ENCODE peak calls at places on chromosomes 1 and 21, in five cellular contexts. One of them, this sample, is unnamed.
A peak's percentile ranks its signal among the peaks of the same experiment; 100 is the strongest.

GRCh38 chr1:36691374-36691773 is 208.7 kb upstream of the CSF3R start:
- DNase-seq in GM23338: no peak
- DNase-seq in transverse colon: no peak
- DNase-seq in SK-N-SH: no peak
- DNase-seq in HCT116: peak; percentile 57
- DNase-seq in this sample: no peak

GRCh38 chr1:18565321-18565720 is 65.3 kb upstream of the PAX7 start:
- DNase-seq in GM23338: no peak
- DNase-seq in transverse colon: no peak
- DNase-seq in HCT116: no peak
- DNase-seq in SK-N-SH: no peak
- DNase-seq in this sample: no peak

GRCh38 chr1:180639871-180640270 is 8.0 kb downstream of the XPR1 start:
- DNase-seq in transverse colon: no peak
- DNase-seq in HCT116: no peak
- DNase-seq in SK-N-SH: no peak
- DNase-seq in GM23338: no peak
- DNase-seq in this sample: no peak

GRCh38 chr1:21532496-21532895 is 23.3 kb downstream of the ALPL start:
- DNase-seq in SK-N-SH: no peak
- DNase-seq in transverse colon: peak; percentile 52
- DNase-seq in HCT116: no peak
- DNase-seq in GM23338: no peak
- DNase-seq in this sample: no peak

GRCh38 chr1:233668725-233669294 is 54.9 kb downstream of the KCNK1 start:
- DNase-seq in transverse colon: peak; percentile 23
- DNase-seq in HCT116: peak; percentile 83
- DNase-seq in SK-N-SH: no peak
- DNase-seq in GM23338: no peak
- DNase-seq in this sample: no peak

GRCh38 chr1:35568975-35569395 is 4.1 kb upstream of the TFAP2E start:
- DNase-seq in GM23338: peak; percentile 87
- DNase-seq in SK-N-SH: peak; percentile 88
- DNase-seq in HCT116: peak; percentile 35
- DNase-seq in transverse colon: peak; percentile 68
- DNase-seq in this sample: peak; percentile 85

GRCh38 chr1:162823771-162824525 is 33.4 kb downstream of the HSD17B7 start:
- DNase-seq in SK-N-SH: no peak
- DNase-seq in transverse colon: no peak
- DNase-seq in GM23338: no peak
- DNase-seq in HCT116: no peak
- DNase-seq in this sample: no peak

GRCh38 chr21:42039911-42040351 is 29.8 kb upstream of the ZBTB21 start:
- DNase-seq in GM23338: no peak
- DNase-seq in HCT116: no peak
- DNase-seq in transverse colon: no peak
- DNase-seq in SK-N-SH: no peak
- DNase-seq in this sample: peak; percentile 67

GRCh38 chr1:39418223-39418622 is 73.2 kb upstream of the BMP8A start:
- DNase-seq in SK-N-SH: no peak
- DNase-seq in transverse colon: no peak
- DNase-seq in HCT116: no peak
- DNase-seq in GM23338: no peak
- DNase-seq in this sample: no peak

GRCh38 chr1:27607239-27607804 is 3.4 kb upstream of the AHDC1 start:
- DNase-seq in GM23338: peak; percentile 84
- DNase-seq in transverse colon: no peak
- DNase-seq in HCT116: no peak
- DNase-seq in SK-N-SH: no peak
- DNase-seq in this sample: no peak

GRCh38 chr1:227944931-227945890 is 2.5 kb downstream of the WNT9A start:
- DNase-seq in HCT116: no peak
- DNase-seq in transverse colon: no peak
- DNase-seq in SK-N-SH: peak; percentile 30
- DNase-seq in GM23338: no peak
- DNase-seq in this sample: peak; percentile 74

GRCh38 chr1:28580706-28581530 is 11.1 kb upstream of the RAB42 start:
- DNase-seq in HCT116: no peak
- DNase-seq in SK-N-SH: peak; percentile 73
- DNase-seq in GM23338: peak; percentile 34
- DNase-seq in transverse colon: peak; percentile 68
- DNase-seq in this sample: peak; percentile 79

GRCh38 chr1:232477728-232478127 is 152.2 kb downstream of the SIPA1L2 start:
- DNase-seq in SK-N-SH: no peak
- DNase-seq in transverse colon: no peak
- DNase-seq in GM23338: no peak
- DNase-seq in HCT116: peak; percentile 77
- DNase-seq in this sample: no peak

GRCh38 chr1:29444782-29445325 is 208.5 kb downstream of the PTPRU start:
- DNase-seq in SK-N-SH: no peak
- DNase-seq in transverse colon: no peak
- DNase-seq in HCT116: no peak
- DNase-seq in GM23338: no peak
- DNase-seq in this sample: peak; percentile 38

GRCh38 chr1:81410351-81410750 is 390.4 kb upstream of the ADGRL2 start:
- DNase-seq in HCT116: no peak
- DNase-seq in transverse colon: no peak
- DNase-seq in SK-N-SH: no peak
- DNase-seq in GM23338: peak; percentile 24
- DNase-seq in this sample: no peak

GRCh38 chr1:193614817-193615216 is 428.4 kb upstream of the B3GALT2 start:
- DNase-seq in GM23338: no peak
- DNase-seq in SK-N-SH: no peak
- DNase-seq in HCT116: peak; percentile 37
- DNase-seq in transverse colon: no peak
- DNase-seq in this sample: no peak

GRCh38 chr21:45011911-45012660 is 62.3 kb upstream of the ADARB1 start:
- DNase-seq in transverse colon: peak; percentile 19
- DNase-seq in GM23338: peak; percentile 87
- DNase-seq in HCT116: peak; percentile 65
- DNase-seq in SK-N-SH: no peak
- DNase-seq in this sample: peak; percentile 70
- TF ChIP-seq CTCF in transverse colon: no peak
- TF ChIP-seq CTCF in GM23338: peak; percentile 10
- TF ChIP-seq CTCF in HCT116: no peak
- TF ChIP-seq CTCF in SK-N-SH: peak; percentile 33
- TF ChIP-seq CTCF in this sample: no peak

DNA sequence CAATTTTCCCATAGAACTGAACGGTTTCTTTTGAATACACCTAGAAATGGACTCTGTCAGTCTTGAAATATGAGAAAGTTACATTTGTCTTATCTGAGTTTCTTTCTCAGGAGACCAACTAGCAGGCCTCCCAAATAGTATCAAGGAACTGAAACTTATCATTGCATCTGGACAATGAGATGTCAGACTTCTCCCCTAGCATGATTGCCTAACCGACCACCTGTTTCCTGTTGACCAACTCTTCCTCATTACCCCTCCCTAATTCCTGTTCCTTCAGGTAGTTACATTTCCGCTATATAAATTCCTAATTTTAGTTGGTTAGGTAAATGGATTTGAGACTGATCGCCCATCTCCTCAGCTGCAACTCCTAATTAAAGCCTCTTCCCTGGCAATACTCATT is 1587.3 kb downstream of the NCAM2 start:
- DNase-seq in HCT116: no peak
- DNase-seq in transverse colon: no peak
- DNase-seq in GM23338: no peak
- DNase-seq in SK-N-SH: no peak
- DNase-seq in this sample: no peak
- H3K27ac ChIP-seq in HCT116: no peak overlapping the region
- H3K27ac ChIP-seq in transverse colon: no peak overlapping the region
- H3K27ac ChIP-seq in GM23338: no peak overlapping the region
- H3K27ac ChIP-seq in SK-N-SH: no peak overlapping the region
- H3K27ac ChIP-seq in this sample: no peak overlapping the region

GRCh38 chr1:25022361-25023189 is 92.5 kb upstream of the RUNX3 start:
- DNase-seq in transverse colon: peak; percentile 88
- DNase-seq in GM23338: peak; percentile 52
- DNase-seq in HCT116: peak; percentile 59
- DNase-seq in SK-N-SH: no peak
- DNase-seq in this sample: peak; percentile 98
- TF ChIP-seq POLR2AphosphoS5 in transverse colon: peak; percentile 23
- TF ChIP-seq POLR2AphosphoS5 in GM23338: no peak
- TF ChIP-seq POLR2AphosphoS5 in HCT116: peak; percentile 26
- TF ChIP-seq POLR2AphosphoS5 in SK-N-SH: no peak
- TF ChIP-seq POLR2AphosphoS5 in this sample: peak; percentile 88

GRCh38 chr21:30436986-30437385 is 3.1 kb upstream of the KRTAP15-1 start:
- DNase-seq in HCT116: no peak
- DNase-seq in SK-N-SH: no peak
- DNase-seq in GM23338: no peak
- DNase-seq in transverse colon: no peak
- DNase-seq in this sample: no peak

GRCh38 chr21:30430170-30430655 is at the start of gene KRTAP13-4:
- DNase-seq in HCT116: no peak
- DNase-seq in GM23338: no peak
- DNase-seq in transverse colon: no peak
- DNase-seq in SK-N-SH: no peak
- DNase-seq in this sample: no peak

GRCh38 chr21:30439975-30440374 is at the start of gene KRTAP15-1:
- DNase-seq in GM23338: no peak
- DNase-seq in SK-N-SH: no peak
- DNase-seq in transverse colon: no peak
- DNase-seq in HCT116: no peak
- DNase-seq in this sample: no peak

DNA sequence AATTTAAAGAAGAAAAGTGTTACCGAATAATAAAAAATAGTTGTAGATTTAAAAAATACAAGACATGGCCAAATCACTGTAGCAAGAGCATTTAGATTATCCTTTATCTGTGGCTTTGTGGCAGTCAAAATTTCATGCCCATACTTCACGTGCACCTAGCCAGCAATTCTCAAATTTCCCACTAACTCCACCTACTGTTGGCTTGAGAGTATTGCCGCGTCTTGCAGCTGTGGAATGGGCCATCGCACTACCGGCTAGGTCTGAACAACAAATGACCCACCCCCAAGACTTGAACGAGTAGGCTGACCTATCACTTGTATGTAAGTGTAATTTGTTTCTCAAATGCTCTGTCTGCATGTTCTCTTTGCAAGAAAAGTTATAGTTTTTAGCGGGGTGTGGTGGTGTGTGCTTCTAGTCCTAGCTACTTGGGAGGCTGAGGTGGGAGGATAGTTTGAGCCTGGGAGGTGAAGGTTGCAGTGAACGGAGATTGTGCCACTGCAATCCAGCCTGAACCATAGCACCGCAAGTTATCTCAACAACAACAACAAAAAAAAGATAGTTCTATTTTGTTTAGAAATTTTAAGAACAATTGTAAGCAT is 4.1 kb downstream of the KRTAP13-4 start:
- DNase-seq in SK-N-SH: peak; percentile 33
- DNase-seq in HCT116: no peak
- DNase-seq in GM23338: peak; percentile 86
- DNase-seq in transverse colon: peak; percentile 7
- DNase-seq in this sample: no peak
- TF ChIP-seq CTCF in SK-N-SH: peak; percentile 65
- TF ChIP-seq CTCF in HCT116: peak; percentile 42
- TF ChIP-seq CTCF in GM23338: peak; percentile 73
- TF ChIP-seq CTCF in transverse colon: peak; percentile 50
- TF ChIP-seq CTCF in this sample: peak; percentile 37

GRCh38 chr1:201253906-201254624 is 29.2 kb upstream of the PKP1 start:
- DNase-seq in transverse colon: no peak
- DNase-seq in GM23338: no peak
- DNase-seq in HCT116: no peak
- DNase-seq in SK-N-SH: peak; percentile 19
- DNase-seq in this sample: peak; percentile 35

GRCh38 chr1:201251411-201251810 is 31.9 kb upstream of the PKP1 start:
- DNase-seq in GM23338: no peak
- DNase-seq in transverse colon: no peak
- DNase-seq in HCT116: no peak
- DNase-seq in SK-N-SH: no peak
- DNase-seq in this sample: no peak

GRCh38 chr1:201251851-201252430 is 31.4 kb upstream of the PKP1 start:
- DNase-seq in HCT116: no peak
- DNase-seq in GM23338: no peak
- DNase-seq in SK-N-SH: no peak
- DNase-seq in transverse colon: no peak
- DNase-seq in this sample: no peak

GRCh38 chr1:201254625-201255469 is 28.5 kb upstream of the PKP1 start:
- DNase-seq in HCT116: peak; percentile 27
- DNase-seq in GM23338: peak; percentile 71
- DNase-seq in transverse colon: peak; percentile 69
- DNase-seq in SK-N-SH: peak; percentile 97
- DNase-seq in this sample: peak; percentile 88

DNA sequence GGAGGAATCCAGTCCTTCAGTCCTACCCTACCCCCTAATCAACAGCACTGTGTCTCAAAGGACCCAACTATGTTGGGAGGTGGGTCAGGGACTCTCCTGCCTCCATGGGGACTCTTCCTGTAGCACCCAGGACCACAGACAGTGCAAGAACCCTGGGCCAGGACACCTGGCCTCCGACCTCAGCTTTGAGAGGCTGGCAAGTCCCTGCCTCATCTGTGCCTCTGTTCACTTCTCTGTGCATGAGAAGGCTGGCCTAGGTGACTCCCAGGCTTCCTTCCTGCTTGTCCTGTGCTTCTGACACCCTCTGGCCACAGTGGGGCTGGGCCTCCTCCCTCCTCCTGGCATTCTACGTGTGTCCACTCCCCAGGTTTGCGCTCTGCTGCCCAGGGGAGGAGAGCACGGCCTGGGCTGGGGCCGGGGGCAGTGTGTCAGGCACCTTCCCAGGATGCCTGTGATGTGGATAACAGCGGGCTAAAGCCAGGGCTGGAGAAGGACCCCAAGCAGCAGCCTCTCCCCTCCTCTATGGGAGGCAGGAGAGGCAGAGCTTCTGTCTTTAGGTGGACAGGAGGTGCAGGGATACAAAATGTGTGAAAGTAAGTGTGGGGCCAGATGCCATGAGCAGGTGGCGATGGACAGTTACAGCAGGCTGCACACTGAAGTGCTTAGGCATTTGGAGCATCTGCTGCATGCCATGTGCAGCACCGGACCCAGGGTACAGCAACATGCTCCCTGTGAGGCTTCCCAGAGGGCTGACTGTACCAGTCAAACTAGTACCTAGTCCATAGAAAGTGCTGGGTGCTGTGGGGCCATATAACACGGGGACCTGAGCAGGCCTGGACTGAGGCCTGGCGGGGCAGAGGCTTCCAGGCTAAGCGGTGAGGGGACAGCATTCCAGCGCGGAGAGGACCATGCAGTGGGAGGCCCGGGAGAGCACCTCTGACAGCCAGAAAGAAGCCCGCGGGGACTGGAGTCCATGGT is 30.2 kb upstream of the PKP1 start:
- DNase-seq in HCT116: no peak
- DNase-seq in transverse colon: no peak
- DNase-seq in SK-N-SH: no peak
- DNase-seq in GM23338: no peak
- DNase-seq in this sample: peak; percentile 35
- H3K27ac ChIP-seq in HCT116: no peak overlapping the region
- H3K27ac ChIP-seq in transverse colon: no peak overlapping the region
- H3K27ac ChIP-seq in SK-N-SH: no peak overlapping the region
- H3K27ac ChIP-seq in GM23338: no peak overlapping the region
- H3K27ac ChIP-seq in this sample: no peak overlapping the region